ENCODE peak calls at places on chromosomes 13 and 19, in six cellular contexts. X is gastrocnemius medialis, V is Peyer's patch, D is testis, N is uterus, C is heart left ventricle. R is an unnamed sample.

GRCh38 chr13:39963612-39964011 is 308.1 kb downstream of the COG6 start:
- DNase-seq in N (no peak), C (no peak), V (no peak), D (no peak), X (no peak), R (no peak)

GRCh38 chr13:51118809-51119431 is 7.8 kb upstream of the C13orf42 start:
- DNase-seq in D (no peak), C (no peak), V (no peak), N (no peak), X (no peak), R (no peak)

GRCh38 chr13:113545931-113546516 is 38.5 kb upstream of the TFDP1 start:
- DNase-seq in V (no peak), C (peak; percentile 26), X (no peak), D (no peak), N (no peak), R (peak; percentile 83)

GRCh38 chr19:38915329-38916321 is 3.6 kb upstream of the CCER2 start:
- DNase-seq in N (no peak), D (no peak), C (peak; percentile 13), X (no peak), V (peak; percentile 44), R (no peak)

GRCh38 chr19:28168557-28168956 is 1044.4 kb downstream of the UQCRFS1 start:
- DNase-seq in X (no peak), V (no peak), D (no peak), C (no peak), N (no peak), R (no peak)

GRCh38 chr19:58361900-58362271 is 665 bp downstream of the ZNF497 start:
- DNase-seq in V (no peak), C (peak; percentile 50), D (peak; percentile 63), X (no peak), N (no peak), R (peak; percentile 41)

GRCh38 chr13:44855860-44856259 is 133.4 kb downstream of the NUFIP1 start:
- DNase-seq in C (no peak), N (no peak), X (no peak), V (no peak), D (no peak), R (no peak)

GRCh38 chr19:36182612-36183454 is 30.6 kb upstream of the COX7A1 start:
- DNase-seq in C (no peak), X (no peak), V (no peak), N (no peak), D (no peak), R (no peak)

GRCh38 chr13:110092869-110093268 is 214.1 kb downstream of the COL4A1 start:
- DNase-seq in X (no peak), C (no peak), D (no peak), V (no peak), N (no peak), R (no peak)

GRCh38 chr19:27777726-27778125 is 1435.2 kb downstream of the UQCRFS1 start:
- DNase-seq in C (no peak), N (no peak), V (no peak), X (no peak), D (no peak), R (no peak)

GRCh38 chr13:52739468-52740071 is at the start of gene CNMD:
- DNase-seq in C (no peak), N (no peak), V (no peak), D (peak; percentile 17), X (no peak), R (no peak)

GRCh38 chr13:98189841-98190505 is 12.9 kb upstream of the RNF113B start:
- DNase-seq in X (no peak), N (no peak), V (no peak), D (peak; percentile 75), C (peak; percentile 49), R (no peak)

GRCh38 chr13:51280379-51280940 is 58.3 kb downstream of the FAM124A start:
- DNase-seq in V (no peak), C (no peak), D (no peak), N (no peak), X (no peak), R (peak; percentile 61)

GRCh38 chr13:108981407-108981806 is 352.0 kb downstream of the MYO16 start:
- DNase-seq in V (no peak), D (no peak), N (no peak), C (no peak), X (peak; percentile 13), R (no peak)

GRCh38 chr13:45299194-45299593 is 41.8 kb downstream of the TPT1 start:
- DNase-seq in V (no peak), N (no peak), X (no peak), C (no peak), D (no peak), R (no peak)

GRCh38 chr13:32415019-32415418 is 12.9 kb downstream of the N4BP2L1 start:
- DNase-seq in V (no peak), D (no peak), C (no peak), X (no peak), N (no peak), R (no peak)

GRCh38 chr19:42330521-42330835 is 5.0 kb downstream of the MEGF8 start:
- DNase-seq in V (no peak), X (no peak), N (no peak), D (peak; percentile 42), C (no peak), R (no peak)

GRCh38 chr19:4971424-4971793 is 2.5 kb downstream of the KDM4B start:
- DNase-seq in V (peak; percentile 71), C (peak; percentile 71), X (peak; percentile 73), D (peak; percentile 40), N (no peak), R (no peak)

GRCh38 chr13:114064516-114065140 is 67.8 kb downstream of the RASA3 start:
- DNase-seq in X (peak; percentile 50), D (no peak), V (no peak), C (no peak), N (peak; percentile 58), R (no peak)

GRCh38 chr13:109509154-109509905 is 277.1 kb downstream of the IRS2 start:
- DNase-seq in X (no peak), V (no peak), C (no peak), N (no peak), D (no peak), R (no peak)

GRCh38 chr19:6272411-6272791 is 7.4 kb downstream of the MLLT1 start:
- DNase-seq in N (no peak), C (no peak), D (no peak), X (no peak), V (no peak), R (no peak)

GRCh38 chr13:25186187-25186586 is 14.1 kb upstream of the AMER2 start:
- DNase-seq in X (no peak), D (no peak), C (no peak), N (no peak), V (no peak), R (no peak)

GRCh38 chr19:42657551-42657950 is 62.8 kb upstream of the CEACAM8 start:
- DNase-seq in C (no peak), N (no peak), V (no peak), D (no peak), X (no peak), R (no peak)

GRCh38 chr13:44543424-44543823 is 32.7 kb downstream of the TSC22D1 start:
- DNase-seq in V (no peak), N (no peak), C (no peak), D (no peak), X (no peak), R (no peak)

GRCh38 chr13:108662528-108662927 is 33.1 kb downstream of the MYO16 start:
- DNase-seq in X (no peak), C (no peak), N (no peak), V (no peak), D (no peak), R (no peak)

GRCh38 chr13:80029170-80029569 is 311.8 kb downstream of the SPRY2 start:
- DNase-seq in X (no peak), D (no peak), N (no peak), V (no peak), C (no peak), R (no peak)

GRCh38 chr13:38462605-38463004 is 113.0 kb downstream of the UFM1 start:
- DNase-seq in D (no peak), C (no peak), X (no peak), V (no peak), N (no peak), R (no peak)

GRCh38 chr13:114259374-114259773 is 22.0 kb upstream of the UPF3A start:
- DNase-seq in D (no peak), N (no peak), V (no peak), X (no peak), C (no peak), R (no peak)

GRCh38 chr19:13058951-13059660 is 43.6 kb downstream of the LYL1 start:
- DNase-seq in C (no peak), X (peak; percentile 64), N (no peak), D (peak; percentile 51), V (no peak), R (no peak)
- TF ChIP-seq CTCF in C (no peak), X (no peak), N (peak; percentile 8), D (peak; percentile 10), V (no peak), R (no peak)

DNA sequence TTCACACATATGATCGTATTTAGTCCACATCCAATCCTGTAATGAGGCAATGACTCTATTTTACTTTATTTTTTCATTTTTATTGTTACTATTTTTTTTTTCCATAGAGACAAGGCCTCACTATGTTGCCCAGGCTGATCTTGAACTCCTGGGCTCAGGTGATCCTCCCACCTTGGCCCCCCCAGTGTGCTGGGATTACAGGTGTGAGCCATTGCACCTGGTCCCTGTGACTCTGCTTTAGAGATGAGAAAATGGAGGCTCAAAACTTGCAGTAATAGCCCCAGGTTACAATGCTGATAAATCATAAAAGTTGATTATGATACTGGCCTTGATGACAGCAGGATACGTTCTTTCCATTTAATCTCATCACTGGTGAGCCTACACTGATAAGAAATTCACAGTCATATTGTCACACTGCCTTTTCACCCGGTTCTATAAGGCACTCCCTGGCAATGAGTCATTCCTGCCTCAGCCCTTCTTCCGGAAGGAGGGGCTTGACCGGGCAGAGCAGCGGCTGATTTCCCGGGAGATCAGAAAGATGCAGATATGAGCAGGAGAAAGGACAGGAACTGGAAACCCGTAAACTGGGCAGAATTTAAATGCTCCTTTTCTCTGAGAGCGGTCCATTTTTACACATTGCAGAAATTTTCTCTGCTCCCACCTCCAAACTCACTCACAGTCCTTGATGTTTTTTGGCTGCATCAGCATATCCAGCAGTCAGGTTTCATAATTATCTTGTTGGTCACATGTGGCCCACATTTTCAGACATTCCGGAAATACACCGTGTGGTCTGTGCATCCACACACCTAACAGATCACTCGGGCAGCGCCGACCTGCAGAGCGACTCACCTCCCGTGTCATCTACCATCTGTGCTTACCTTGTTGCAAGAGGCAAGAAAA is 616.4 kb downstream of the EFNB2 start:
- DNase-seq in X (no peak), V (peak; percentile 74), C (no peak), D (no peak), N (no peak), R (no peak)
- TF ChIP-seq POLR2A in X (no peak), V (peak; percentile 60), C (no peak), D (no peak), N (no peak), R (no peak)

DNA sequence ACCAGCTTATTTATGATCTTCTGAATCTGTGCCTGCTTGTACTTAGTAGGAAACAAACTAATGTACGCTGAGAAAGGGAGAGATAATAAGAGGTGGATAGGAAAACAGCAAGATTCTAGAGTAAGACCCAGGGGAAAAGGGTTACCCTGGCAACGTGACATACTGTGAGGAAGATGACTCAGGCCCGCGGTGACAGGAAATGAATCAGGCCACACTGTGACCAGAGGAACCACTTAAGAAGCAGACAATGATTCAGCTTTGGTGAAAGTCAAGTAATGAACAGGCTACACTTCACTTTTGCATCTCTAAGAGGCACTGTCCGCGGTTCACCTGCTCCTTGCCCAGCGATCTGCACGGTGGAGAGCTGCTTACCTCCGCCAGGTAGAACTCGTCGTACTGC is 158.2 kb downstream of the NALCN start:
- DNase-seq in X (no peak), N (no peak), V (no peak), C (no peak), D (no peak), R (no peak)
- TF ChIP-seq CTCF in X (no peak), N (no peak), V (no peak), C (no peak), D (no peak), R (no peak)

GRCh38 chr13:49606747-49607648 is 21.3 kb upstream of the ARL11 start:
- DNase-seq in C (peak; percentile 88), V (peak; percentile 83), X (peak; percentile 79), N (peak; percentile 89), D (peak; percentile 92), R (peak; percentile 98)
- TF ChIP-seq POLR2A in C (no peak), V (no peak), X (no peak), N (no peak), D (no peak), R (no peak)

R was measured in lower leg skin.